ENCODE peak calls at places on chromosomes 16 and 17, in ten cellular contexts. Q, B, R, P, J, V, E, D, W and S are unnamed samples.

GRCh38 chr16:57751539-57752202 is 16.1 kb downstream of the KATNB1 start:
- DNase-seq in Q (no peak), B (no peak), R (no peak), P (no peak), J (no peak), V (no peak), E (no peak), D (no peak), W (no peak), S (no peak)

GRCh38 chr17:42189651-42189965 is 4.4 kb upstream of the HCRT start:
- DNase-seq in Q (no peak), B (no peak), R (no peak), P (no peak), J (no peak), V (no peak), E (no peak), D (no peak), W (no peak), S (no peak)

GRCh38 chr17:30290696-30291570 is 811 bp downstream of the BLMH start:
- DNase-seq in Q (no peak), B (peak; percentile 61), R (peak; percentile 45), P (peak; percentile 41), J (peak; percentile 64), V (peak; percentile 11), E (no peak), D (peak; percentile 21), W (peak; percentile 39), S (no peak)

GRCh38 chr17:71327376-71328059 is 793.3 kb upstream of the SOX9 start:
- DNase-seq in Q (no peak), B (no peak), R (peak; percentile 48), P (no peak), J (peak; percentile 43), V (peak; percentile 70), E (no peak), D (peak; percentile 72), W (peak; percentile 37), S (no peak)

GRCh38 chr16:67548265-67549126 is 13.8 kb upstream of the CTCF start:
- DNase-seq in Q (no peak), B (no peak), R (no peak), P (no peak), J (no peak), V (no peak), E (no peak), D (no peak), W (no peak), S (no peak)

GRCh38 chr16:58755989-58756649 is 22.0 kb upstream of the GOT2 start:
- DNase-seq in Q (peak; percentile 73), B (peak; percentile 91), R (peak; percentile 82), P (peak; percentile 68), J (peak; percentile 68), V (peak; percentile 64), E (peak; percentile 65), D (peak; percentile 67), W (peak; percentile 83), S (peak; percentile 52)

GRCh38 chr16:88911148-88911945 is 44.9 kb upstream of the PABPN1L start:
- DNase-seq in Q (no peak), B (peak; percentile 22), R (no peak), P (no peak), J (no peak), V (no peak), E (no peak), D (peak; percentile 15), W (no peak), S (no peak)

GRCh38 chr17:47694018-47694817 is at the start of gene TBKBP1:
- DNase-seq in Q (no peak), B (peak; percentile 66), R (peak; percentile 81), P (peak; percentile 87), J (no peak), V (peak; percentile 24), E (no peak), D (peak; percentile 38), W (peak; percentile 80), S (peak; percentile 57)

GRCh38 chr16:79061199-79061598 is 539.3 kb downstream of the MAF start:
- DNase-seq in Q (no peak), B (no peak), R (no peak), P (no peak), J (no peak), V (no peak), E (no peak), D (no peak), W (no peak), S (no peak)

GRCh38 chr16:71807905-71808592 is 585 bp downstream of the AP1G1 start:
- DNase-seq in Q (no peak), B (peak; percentile 77), R (peak; percentile 11), P (no peak), J (peak; percentile 43), V (peak; percentile 38), E (peak; percentile 21), D (peak; percentile 21), W (peak; percentile 19), S (no peak)

GRCh38 chr17:83089322-83090156 is 10.1 kb downstream of the METRNL start:
- DNase-seq in Q (no peak), B (no peak), R (no peak), P (no peak), J (no peak), V (no peak), E (no peak), D (no peak), W (no peak), S (no peak)

GRCh38 chr16:75794426-75794825 is 68.1 kb upstream of the CPHXL start:
- DNase-seq in Q (no peak), B (no peak), R (no peak), P (no peak), J (no peak), V (no peak), E (no peak), D (no peak), W (no peak), S (no peak)

GRCh38 chr16:75653926-75654325 is 6.4 kb downstream of the TERF2IP start:
- DNase-seq in Q (no peak), B (no peak), R (no peak), P (no peak), J (no peak), V (peak; percentile 81), E (no peak), D (peak; percentile 76), W (no peak), S (no peak)

DNA sequence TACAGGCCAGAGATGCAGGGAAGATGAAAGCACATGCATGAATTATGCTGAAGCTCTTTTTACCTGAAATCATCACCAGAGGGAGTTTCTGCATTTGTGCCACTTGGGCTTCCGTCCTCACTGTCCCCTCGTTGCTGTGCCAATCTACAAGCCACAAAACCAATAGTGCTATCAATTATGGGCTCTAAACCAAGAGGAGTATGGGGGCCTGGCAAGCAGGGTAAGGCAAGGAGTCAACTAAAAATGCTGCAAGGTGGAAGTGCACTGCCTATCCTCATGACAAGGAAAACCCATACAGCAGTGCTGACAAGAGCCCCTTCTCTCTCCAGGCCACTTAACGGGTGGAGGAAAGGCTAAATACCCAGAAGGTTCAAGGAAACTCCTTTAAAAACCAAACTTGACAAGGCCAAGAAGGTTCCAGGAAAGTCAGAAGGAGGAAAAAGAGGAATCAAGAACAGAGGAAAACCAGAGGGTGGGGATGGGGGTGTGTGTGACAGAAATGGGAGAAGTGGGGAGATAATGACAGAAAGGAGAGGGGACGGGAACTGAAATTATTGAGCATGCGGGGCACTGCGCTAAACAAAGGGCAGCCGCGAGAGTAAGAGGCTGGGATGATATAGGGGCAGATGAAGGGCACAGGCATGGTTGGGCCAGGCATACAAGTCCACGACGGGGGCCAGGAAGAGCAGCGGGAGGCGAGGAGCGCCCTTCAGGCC is 674 bp downstream of the C17orf75 start:
- DNase-seq in Q (no peak), B (peak; percentile 75), R (no peak), P (no peak), J (peak; percentile 26), V (no peak), E (peak; percentile 24), D (no peak), W (no peak), S (no peak)
- TF ChIP-seq CTCF in Q (no peak), B (peak; percentile 24), R (no peak), P (no peak), J (peak; percentile 11), V (peak; percentile 32), E (peak; percentile 34), D (no peak), W (no peak), S (no peak)

GRCh38 chr16:70298988-70299938 is at the start of gene DDX19B:
- DNase-seq in Q (peak; percentile 76), B (peak; percentile 83), R (peak; percentile 75), P (peak; percentile 46), J (peak; percentile 56), V (peak; percentile 62), E (peak; percentile 51), D (peak; percentile 64), W (peak; percentile 72), S (peak; percentile 59)
- TF ChIP-seq CTCF in Q (no peak), B (no peak), R (peak; percentile 2), P (no peak), J (no peak), V (no peak), E (no peak), D (peak; percentile 0), W (peak; percentile 3), S (no peak)

DNA sequence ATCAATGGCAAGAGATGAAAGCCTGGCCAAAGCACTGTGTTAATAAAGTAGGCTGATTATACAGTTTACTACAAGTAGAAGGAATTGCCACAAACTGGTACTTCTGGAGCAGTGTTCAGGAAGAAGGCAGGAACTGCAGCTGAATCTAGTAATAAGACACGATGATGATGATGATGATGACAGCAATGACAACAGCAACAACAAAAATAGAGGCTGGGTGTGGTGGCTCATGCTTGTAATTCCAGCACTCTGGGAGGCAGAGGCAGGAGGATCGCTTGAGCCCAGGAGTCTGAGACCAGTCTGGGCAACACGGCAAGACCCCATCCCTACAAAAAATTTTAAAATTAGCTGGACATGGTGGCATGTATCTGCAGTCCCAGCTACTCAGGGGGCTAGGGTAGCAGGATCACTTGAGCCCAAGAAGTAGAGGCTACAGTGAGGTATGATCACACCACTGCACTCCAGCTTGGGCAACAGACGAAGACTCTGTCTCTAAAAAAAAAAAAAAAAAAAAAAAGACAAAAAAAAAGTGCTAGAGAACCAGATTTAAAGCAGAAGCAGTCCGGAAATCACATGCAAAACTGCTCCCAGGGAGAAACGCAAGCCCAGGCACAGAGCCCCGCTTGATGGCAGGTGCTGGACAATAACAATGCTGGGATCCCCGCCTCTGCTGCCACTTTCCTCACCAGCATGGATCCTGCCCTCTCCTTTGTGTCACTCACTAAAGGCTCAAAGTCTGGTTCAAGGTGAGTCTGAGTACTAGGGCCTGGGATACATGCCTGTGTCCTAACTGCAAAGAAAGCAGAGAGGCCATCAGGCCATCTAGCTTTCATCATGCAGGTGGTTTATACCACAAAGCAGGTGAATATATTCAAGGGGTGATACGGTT is 44.8 kb downstream of the CPPED1 start:
- DNase-seq in Q (no peak), B (no peak), R (no peak), P (no peak), J (no peak), V (no peak), E (no peak), D (no peak), W (no peak), S (no peak)
- TF ChIP-seq CTCF in Q (no peak), B (no peak), R (no peak), P (no peak), J (no peak), V (no peak), E (no peak), D (no peak), W (no peak), S (no peak)

DNA sequence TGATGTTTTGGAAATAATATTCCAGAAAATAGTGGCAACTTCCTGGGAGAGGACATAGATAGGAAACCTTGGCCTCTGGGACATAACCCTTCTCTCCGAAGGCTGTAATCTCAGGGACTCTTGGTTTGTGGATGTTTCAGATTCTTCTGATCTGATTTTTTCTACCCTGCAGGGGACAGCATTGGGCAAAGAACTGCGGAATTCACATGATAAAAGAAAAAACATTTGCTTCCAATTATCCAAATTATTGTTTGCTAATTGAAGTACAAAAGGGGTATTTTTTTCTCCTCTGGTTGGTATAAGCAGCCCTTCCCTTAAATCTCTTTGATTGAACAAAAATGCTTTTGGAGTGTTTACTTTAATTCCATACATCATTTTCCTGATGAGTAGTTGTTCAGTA is 251.7 kb upstream of the IRX3 start:
- DNase-seq in Q (no peak), B (no peak), R (no peak), P (no peak), J (no peak), V (peak; percentile 20), E (no peak), D (no peak), W (no peak), S (no peak)
- TF ChIP-seq CTCF in Q (no peak), B (no peak), R (no peak), P (peak; percentile 47), J (no peak), V (peak; percentile 49), E (no peak), D (no peak), W (peak; percentile 22), S (no peak)